ENCODE peak calls at places on chromosomes 7 and 10, in four cellular contexts. One of them, this sample, is unnamed.

GRCh38 chr10:69216577-69217118 is 3.5 kb upstream of the HKDC1 start:
- DNase-seq in GM13976: no peak
- DNase-seq in A549: no peak
- DNase-seq in Peyer's patch: no peak
- DNase-seq in this sample: no peak

GRCh38 chr7:27122075-27122910 is 8.3 kb downstream of the HOXA4 start:
- DNase-seq in Peyer's patch: peak; percentile 84
- DNase-seq in A549: peak; percentile 69
- DNase-seq in GM13976: no peak
- DNase-seq in this sample: no peak

GRCh38 chr10:35700490-35700887 is 58.4 kb upstream of the FZD8 start:
- DNase-seq in A549: no peak
- DNase-seq in Peyer's patch: no peak
- DNase-seq in GM13976: no peak
- DNase-seq in this sample: no peak

GRCh38 chr10:91435241-91435640 is 25.1 kb downstream of the HECTD2 start:
- DNase-seq in GM13976: no peak
- DNase-seq in A549: no peak
- DNase-seq in Peyer's patch: no peak
- DNase-seq in this sample: no peak

GRCh38 chr10:24168258-24169170 is 40.4 kb upstream of the KIAA1217 start:
- DNase-seq in Peyer's patch: no peak
- DNase-seq in A549: no peak
- DNase-seq in GM13976: no peak
- DNase-seq in this sample: no peak

GRCh38 chr10:125060851-125061556 is 99.4 kb downstream of the CTBP2 start:
- DNase-seq in Peyer's patch: peak; percentile 88
- DNase-seq in A549: peak; percentile 64
- DNase-seq in GM13976: peak; percentile 55
- DNase-seq in this sample: peak; percentile 54

GRCh38 chr10:84524435-84524834 is 196.0 kb downstream of the CCSER2 start:
- DNase-seq in Peyer's patch: no peak
- DNase-seq in A549: no peak
- DNase-seq in GM13976: no peak
- DNase-seq in this sample: no peak

GRCh38 chr10:45181483-45181882 is 133.9 kb downstream of the OR13A1 start:
- DNase-seq in A549: no peak
- DNase-seq in GM13976: no peak
- DNase-seq in Peyer's patch: no peak
- DNase-seq in this sample: no peak

GRCh38 chr7:158074896-158075632 is 512.6 kb downstream of the PTPRN2 start:
- DNase-seq in A549: no peak
- DNase-seq in Peyer's patch: no peak
- DNase-seq in GM13976: no peak
- DNase-seq in this sample: no peak

GRCh38 chr7:7595451-7595850 is 28.8 kb downstream of the MIOS start:
- DNase-seq in Peyer's patch: no peak
- DNase-seq in A549: peak; percentile 23
- DNase-seq in GM13976: no peak
- DNase-seq in this sample: no peak

GRCh38 chr10:25933653-25934608 is at the start of gene MYO3A:
- DNase-seq in GM13976: peak; percentile 19
- DNase-seq in Peyer's patch: no peak
- DNase-seq in A549: no peak
- DNase-seq in this sample: no peak

GRCh38 chr7:191105-192034 is 1.0 kb upstream of the FAM20C start:
- DNase-seq in A549: peak; percentile 52
- DNase-seq in Peyer's patch: no peak
- DNase-seq in GM13976: no peak
- DNase-seq in this sample: no peak

GRCh38 chr10:114487815-114488536 is 83.7 kb upstream of the AFAP1L2 start:
- DNase-seq in A549: no peak
- DNase-seq in Peyer's patch: no peak
- DNase-seq in GM13976: no peak
- DNase-seq in this sample: no peak

GRCh38 chr7:82156938-82157337 is 286.6 kb downstream of the CACNA2D1 start:
- DNase-seq in GM13976: no peak
- DNase-seq in Peyer's patch: no peak
- DNase-seq in A549: no peak
- DNase-seq in this sample: no peak

GRCh38 chr7:5780801-5781496 is 514 bp downstream of the RNF216 start:
- DNase-seq in A549: peak; percentile 25
- DNase-seq in Peyer's patch: peak; percentile 59
- DNase-seq in GM13976: peak; percentile 66
- DNase-seq in this sample: no peak

GRCh38 chr10:66642217-66642616 is 283.6 kb upstream of the LRRTM3 start:
- DNase-seq in GM13976: no peak
- DNase-seq in A549: no peak
- DNase-seq in Peyer's patch: no peak
- DNase-seq in this sample: no peak

GRCh38 chr10:21329995-21330627 is 195.4 kb downstream of the SKIDA1 start:
- DNase-seq in A549: peak; percentile 94
- DNase-seq in GM13976: no peak
- DNase-seq in Peyer's patch: no peak
- DNase-seq in this sample: no peak

GRCh38 chr7:25173184-25173583 is 48.1 kb upstream of the CYCS start:
- DNase-seq in A549: no peak
- DNase-seq in GM13976: no peak
- DNase-seq in Peyer's patch: no peak
- DNase-seq in this sample: no peak

GRCh38 chr7:35519971-35520809 is 174.7 kb downstream of the HERPUD2 start:
- DNase-seq in Peyer's patch: peak; percentile 73
- DNase-seq in GM13976: peak; percentile 72
- DNase-seq in A549: peak; percentile 71
- DNase-seq in this sample: no peak

GRCh38 chr10:110643670-110644597 is at the start of gene RBM20:
- DNase-seq in Peyer's patch: no peak
- DNase-seq in GM13976: peak; percentile 55
- DNase-seq in A549: peak; percentile 56
- DNase-seq in this sample: peak; percentile 15

GRCh38 chr10:47269294-47269693 is 30.7 kb upstream of the GDF10 start:
- DNase-seq in Peyer's patch: no peak
- DNase-seq in A549: no peak
- DNase-seq in GM13976: no peak
- DNase-seq in this sample: no peak

GRCh38 chr10:86657011-86657395 is 2.7 kb downstream of the OPN4 start:
- DNase-seq in Peyer's patch: no peak
- DNase-seq in A549: no peak
- DNase-seq in GM13976: no peak
- DNase-seq in this sample: no peak

GRCh38 chr7:5627745-5628547 is 153.5 kb downstream of the RNF216 start:
- DNase-seq in GM13976: no peak
- DNase-seq in Peyer's patch: no peak
- DNase-seq in A549: no peak
- DNase-seq in this sample: no peak

GRCh38 chr10:48490576-48491345 is 114.1 kb downstream of the ARHGAP22 start:
- DNase-seq in GM13976: no peak
- DNase-seq in A549: no peak
- DNase-seq in Peyer's patch: no peak
- DNase-seq in this sample: peak; percentile 8

GRCh38 chr10:104243567-104243966 is 11.1 kb upstream of the GSTO1 start:
- DNase-seq in A549: no peak
- DNase-seq in GM13976: no peak
- DNase-seq in Peyer's patch: no peak
- DNase-seq in this sample: no peak

GRCh38 chr10:69382382-69383117 is 34.2 kb downstream of the TACR2 start:
- DNase-seq in Peyer's patch: no peak
- DNase-seq in A549: peak; percentile 27
- DNase-seq in GM13976: no peak
- DNase-seq in this sample: no peak

GRCh38 chr10:93436577-93436976 is 45.6 kb downstream of the MYOF start:
- DNase-seq in A549: peak; percentile 81
- DNase-seq in GM13976: no peak
- DNase-seq in Peyer's patch: no peak
- DNase-seq in this sample: no peak

GRCh38 chr10:93435621-93436385 is 46.3 kb downstream of the MYOF start:
- DNase-seq in GM13976: no peak
- DNase-seq in Peyer's patch: no peak
- DNase-seq in A549: peak; percentile 77
- DNase-seq in this sample: no peak

GRCh38 chr10:93438796-93439253 is 43.3 kb downstream of the MYOF start:
- DNase-seq in GM13976: no peak
- DNase-seq in Peyer's patch: no peak
- DNase-seq in A549: peak; percentile 74
- DNase-seq in this sample: no peak

GRCh38 chr10:93437000-93437945 is 44.9 kb downstream of the MYOF start:
- DNase-seq in GM13976: no peak
- DNase-seq in A549: peak; percentile 96
- DNase-seq in Peyer's patch: peak; percentile 71
- DNase-seq in this sample: no peak

DNA sequence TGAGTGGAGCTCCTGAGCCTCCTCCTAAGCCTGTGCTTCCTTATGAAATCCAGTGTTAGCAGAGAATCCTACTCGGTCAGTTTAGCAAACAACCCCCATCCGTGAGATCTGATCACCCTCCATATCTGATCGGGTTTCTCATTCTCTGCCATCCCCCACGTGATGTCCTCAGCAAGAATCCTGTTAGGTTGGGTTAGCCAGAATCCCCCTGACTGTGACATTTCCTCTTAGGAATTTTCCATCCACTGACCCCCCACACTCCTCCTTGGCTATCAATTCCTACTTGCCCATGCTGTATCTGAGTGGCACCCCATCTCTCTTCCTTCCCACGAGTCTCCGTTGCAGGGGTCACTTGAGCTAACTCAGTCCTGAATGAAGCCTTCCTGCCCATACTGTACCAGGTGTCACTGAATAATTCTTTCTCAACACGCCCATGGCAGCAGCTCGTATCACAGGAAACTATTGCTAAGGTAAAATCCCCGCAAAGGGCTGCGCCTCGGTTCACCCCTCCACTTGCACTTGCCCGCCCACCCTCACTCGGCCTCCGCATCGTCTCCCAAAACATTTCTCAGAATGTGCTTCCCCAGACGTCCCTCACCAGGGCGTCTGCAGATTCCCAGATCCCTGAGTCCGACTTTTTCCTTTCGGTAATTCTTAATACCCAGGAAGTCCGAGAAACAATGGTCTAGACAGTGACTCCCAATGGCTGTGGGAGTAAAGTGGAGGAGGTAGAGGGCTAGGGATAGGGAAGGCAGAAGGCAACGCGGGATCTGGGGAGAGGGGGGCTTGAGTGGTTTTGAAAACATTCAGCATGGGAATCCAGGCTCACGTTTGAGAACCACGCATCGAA is 44.0 kb downstream of the MYOF start:
- DNase-seq in GM13976: no peak
- DNase-seq in Peyer's patch: no peak
- DNase-seq in A549: peak; percentile 45
- DNase-seq in this sample: no peak
- TF ChIP-seq CTCF in GM13976: no peak
- TF ChIP-seq CTCF in Peyer's patch: no peak
- TF ChIP-seq CTCF in A549: no peak
- TF ChIP-seq CTCF in this sample: no peak

DNA sequence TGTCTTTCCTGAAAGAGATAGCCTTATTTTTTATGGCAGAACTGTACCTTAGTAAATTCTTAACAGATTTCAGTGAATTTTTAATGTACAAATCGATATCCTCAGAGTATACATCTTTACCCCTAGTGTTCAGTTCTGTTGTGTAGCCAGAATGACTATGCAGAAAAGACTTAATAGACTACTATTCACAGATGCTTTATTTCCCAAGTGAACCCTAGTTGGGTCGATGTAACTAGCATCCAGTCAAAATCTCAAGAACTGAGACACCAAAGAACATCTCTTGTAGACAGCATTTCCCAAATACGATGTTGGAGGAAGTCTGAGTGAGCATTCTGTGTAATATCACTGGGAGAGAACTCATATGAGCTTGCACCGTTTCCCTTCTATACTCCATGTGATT is 1.5 kb downstream of the AKR1C3 start:
- DNase-seq in A549: peak; percentile 65
- DNase-seq in Peyer's patch: no peak
- DNase-seq in GM13976: no peak
- DNase-seq in this sample: no peak
- TF ChIP-seq CTCF in A549: no peak
- TF ChIP-seq CTCF in Peyer's patch: no peak
- TF ChIP-seq CTCF in GM13976: no peak
- TF ChIP-seq CTCF in this sample: no peak

DNA sequence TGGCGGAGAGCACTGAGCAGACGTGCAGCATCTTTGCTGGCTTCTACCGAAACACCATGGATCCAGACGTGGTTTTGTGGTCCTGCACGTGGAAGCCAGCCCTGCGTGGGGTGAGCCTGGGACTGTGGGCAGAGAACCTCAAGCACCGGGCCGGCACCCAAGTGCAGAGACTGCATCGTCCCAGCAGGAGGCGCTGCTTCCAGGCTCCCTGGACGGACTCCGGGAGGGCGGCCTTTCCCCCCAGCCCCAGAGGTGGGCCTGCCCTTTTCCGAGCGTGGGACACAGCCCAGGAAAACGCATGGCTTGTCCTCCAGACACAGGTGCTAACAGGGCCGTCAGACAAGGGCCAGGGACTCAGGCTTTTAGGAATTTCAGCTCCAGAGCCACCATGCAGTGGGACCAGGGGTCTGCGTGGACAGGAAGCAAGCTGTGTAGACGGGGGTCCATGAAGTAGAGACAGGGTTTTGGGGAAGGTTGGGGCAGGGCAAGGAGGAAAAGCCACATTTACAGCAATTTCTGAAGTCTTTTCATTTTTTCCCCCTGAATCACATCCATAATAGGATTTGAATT is 303.9 kb downstream of the WDR37 start:
- DNase-seq in A549: no peak
- DNase-seq in Peyer's patch: no peak
- DNase-seq in GM13976: no peak
- DNase-seq in this sample: no peak
- TF ChIP-seq CTCF in A549: peak; percentile 26
- TF ChIP-seq CTCF in Peyer's patch: no peak
- TF ChIP-seq CTCF in GM13976: no peak
- TF ChIP-seq CTCF in this sample: no peak

GRCh38 chr10:59803714-59804113 is 50.5 kb upstream of the MRLN start:
- DNase-seq in A549: no peak
- DNase-seq in Peyer's patch: no peak
- DNase-seq in GM13976: no peak
- DNase-seq in this sample: no peak

GRCh38 chr10:59807629-59808620 is 54.7 kb upstream of the MRLN start:
- DNase-seq in GM13976: no peak
- DNase-seq in Peyer's patch: no peak
- DNase-seq in A549: no peak
- DNase-seq in this sample: no peak

GRCh38 chr10:59801171-59801570 is 47.9 kb upstream of the MRLN start:
- DNase-seq in Peyer's patch: no peak
- DNase-seq in GM13976: no peak
- DNase-seq in A549: no peak
- DNase-seq in this sample: no peak

GRCh38 chr10:59804220-59804619 is 51.0 kb upstream of the MRLN start:
- DNase-seq in Peyer's patch: no peak
- DNase-seq in GM13976: no peak
- DNase-seq in A549: no peak
- DNase-seq in this sample: no peak

DNA sequence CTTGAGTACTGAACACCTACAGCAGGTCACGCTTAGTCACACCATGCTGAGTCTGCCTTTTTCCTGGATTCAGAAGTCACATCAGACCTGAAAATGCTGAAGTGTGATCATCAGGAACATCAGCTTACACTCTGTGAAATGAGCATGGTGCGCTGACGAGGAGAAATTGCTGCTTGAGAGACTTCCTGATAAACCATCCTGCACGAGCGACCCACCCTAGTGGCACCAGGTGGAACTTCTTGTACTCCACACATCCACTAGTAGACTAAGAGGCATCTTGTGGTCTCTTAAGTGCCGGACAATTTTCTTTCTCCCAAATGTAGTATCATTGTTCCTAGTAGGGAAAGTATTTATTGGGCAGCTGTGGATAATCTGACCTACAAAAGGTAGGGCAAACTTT is 51.8 kb upstream of the MRLN start:
- DNase-seq in GM13976: no peak
- DNase-seq in A549: peak; percentile 48
- DNase-seq in Peyer's patch: peak; percentile 71
- DNase-seq in this sample: no peak
- TF ChIP-seq CTCF in GM13976: peak; percentile 6
- TF ChIP-seq CTCF in A549: no peak
- TF ChIP-seq CTCF in Peyer's patch: peak; percentile 31
- TF ChIP-seq CTCF in this sample: no peak

This sample was measured in natural killer cell.